ENCODE peak calls at places on chromosomes 7 and 10, in ten cellular contexts. M, X, U, T, W, P, A, R, K and C are unnamed samples.

GRCh38 chr7:130292682-130293257 is at the start of gene CPA4:
- DNase-seq in M (peak), X (no peak), U (no peak), T (no peak), W (no peak), P (peak), A (no peak), R (peak), K (no peak), C (no peak)

GRCh38 chr7:64183827-64184372 is 23.1 kb upstream of the ZNF735 start:
- DNase-seq in M (no peak), X (no peak), U (no peak), T (no peak), W (no peak), P (no peak), A (no peak), R (no peak), K (no peak), C (no peak)

GRCh38 chr7:1596181-1597043 is 26.6 kb upstream of the PSMG3 start:
- DNase-seq in M (no peak), X (no peak), U (no peak), T (no peak), W (no peak), P (no peak), A (no peak), R (no peak), K (no peak), C (no peak)

GRCh38 chr7:7327423-7327822 is 145.1 kb downstream of the C1GALT1 start:
- DNase-seq in M (no peak), X (no peak), U (peak), T (no peak), W (no peak), P (no peak), A (no peak), R (no peak), K (no peak), C (no peak)

GRCh38 chr7:3092468-3092867 is 48.8 kb upstream of the CARD11 start:
- DNase-seq in M (no peak), X (no peak), U (no peak), T (no peak), W (no peak), P (no peak), A (no peak), R (peak), K (peak), C (peak)

GRCh38 chr7:28103984-28104628 is 76.5 kb downstream of the JAZF1 start:
- DNase-seq in M (no peak), X (no peak), U (no peak), T (no peak), W (no peak), P (no peak), A (no peak), R (no peak), K (no peak), C (no peak)

GRCh38 chr10:2436933-2437332 is 630.4 kb upstream of the PFKP start:
- DNase-seq in M (no peak), X (no peak), U (no peak), T (no peak), W (no peak), P (no peak), A (no peak), R (no peak), K (no peak), C (no peak)

GRCh38 chr7:81430761-81431160 is 339.1 kb downstream of the HGF start:
- DNase-seq in M (no peak), X (no peak), U (no peak), T (no peak), W (no peak), P (no peak), A (no peak), R (no peak), K (no peak), C (no peak)

GRCh38 chr7:50661345-50662058 is 96.3 kb upstream of the DDC start:
- DNase-seq in M (no peak), X (no peak), U (no peak), T (no peak), W (no peak), P (no peak), A (no peak), R (peak), K (no peak), C (no peak)

GRCh38 chr7:19117870-19118608 is 603 bp upstream of the TWIST1 start:
- DNase-seq in M (no peak), X (peak), U (no peak), T (no peak), W (no peak), P (no peak), A (peak), R (no peak), K (no peak), C (no peak)

GRCh38 chr7:44381494-44382220 is 56.3 kb upstream of the CAMK2B start:
- DNase-seq in M (no peak), X (no peak), U (no peak), T (no peak), W (no peak), P (no peak), A (peak), R (no peak), K (no peak), C (no peak)

GRCh38 chr10:78194050-78194449 is 160.4 kb downstream of the RPS24 start:
- DNase-seq in M (no peak), X (no peak), U (no peak), T (no peak), W (no peak), P (no peak), A (no peak), R (no peak), K (no peak), C (no peak)

GRCh38 chr10:94546616-94547175 is 1.1 kb downstream of the HELLS start:
- DNase-seq in M (no peak), X (no peak), U (peak), T (no peak), W (no peak), P (no peak), A (no peak), R (peak), K (no peak), C (peak)

GRCh38 chr10:29535778-29536459 is 98.9 kb downstream of the SVIL start:
- DNase-seq in M (no peak), X (no peak), U (no peak), T (no peak), W (no peak), P (no peak), A (no peak), R (no peak), K (no peak), C (no peak)

GRCh38 chr7:135321556-135321955 is 87.9 kb downstream of the STRA8 start:
- DNase-seq in M (no peak), X (no peak), U (peak), T (no peak), W (no peak), P (no peak), A (no peak), R (no peak), K (no peak), C (no peak)